ENCODE peak calls at places on chromosomes 4 and X, in four cellular contexts. H is fibroblast of pulmonary artery; O is BJ; G is CD8-positive, alpha-beta T cell. T is an unnamed sample.

GRCh38 chrX:109184506-109185139 is 297.3 kb downstream of the GUCY2F start:
- DNase-seq in H (no peak), O (no peak), G (no peak), T (no peak)

GRCh38 chrX:107712231-107713204 is 63.1 kb downstream of the TSC22D3 start:
- DNase-seq in H (peak), O (no peak), G (no peak), T (no peak)

GRCh38 chr4:36399762-36400353 is 118.4 kb downstream of the DTHD1 start:
- DNase-seq in H (peak), O (no peak), G (peak), T (peak)

GRCh38 chr4:128809477-128810330 is at the start of gene JADE1:
- DNase-seq in H (peak), O (peak), G (peak), T (peak)

GRCh38 chrX:118199997-118200396 is 83.4 kb upstream of the KLHL13 start:
- DNase-seq in H (no peak), O (no peak), G (no peak), T (no peak)

GRCh38 chr4:99784836-99785235 is 31.8 kb upstream of the DAPP1 start:
- DNase-seq in H (no peak), O (no peak), G (no peak), T (no peak)

GRCh38 chr4:48109413-48110263 is 24.4 kb downstream of the TXK start:
- DNase-seq in H (peak), O (no peak), G (no peak), T (peak)

GRCh38 chr4:170675568-170676262 is 586.0 kb upstream of the AADAT start:
- DNase-seq in H (peak), O (no peak), G (no peak), T (no peak)

GRCh38 chrX:150332023-150332422 is 31.1 kb upstream of the MAMLD1 start:
- DNase-seq in H (no peak), O (no peak), G (no peak), T (no peak)

GRCh38 chr4:40612831-40613230 is 16.8 kb downstream of the RBM47 start:
- DNase-seq in H (no peak), O (no peak), G (no peak), T (no peak)

GRCh38 chr4:183200453-183200852 is 101.4 kb downstream of the WWC2 start:
- DNase-seq in H (peak), O (peak), G (no peak), T (no peak)

GRCh38 chrX:110146521-110146920 is 143.6 kb downstream of the TMEM164 start:
- DNase-seq in H (peak), O (no peak), G (no peak), T (peak)

GRCh38 chrX:72347366-72347765 is 41.7 kb upstream of the CITED1 start:
- DNase-seq in H (peak), O (no peak), G (no peak), T (no peak)

GRCh38 chrX:119667111-119667928 is 25.6 kb downstream of the SEPTIN6 start:
- DNase-seq in H (peak), O (no peak), G (no peak), T (no peak)

GRCh38 chr4:81452452-81453011 is 19.2 kb downstream of the RASGEF1B start:
- DNase-seq in H (no peak), O (no peak), G (no peak), T (no peak)

GRCh38 chrX:51837451-51837850 is 56.0 kb upstream of the MAGED1 start:
- DNase-seq in H (no peak), O (no peak), G (no peak), T (no peak)

GRCh38 chr4:95548738-95549245 is at the start of gene UNC5C:
- DNase-seq in H (peak), O (no peak), G (no peak), T (no peak)

DNA sequence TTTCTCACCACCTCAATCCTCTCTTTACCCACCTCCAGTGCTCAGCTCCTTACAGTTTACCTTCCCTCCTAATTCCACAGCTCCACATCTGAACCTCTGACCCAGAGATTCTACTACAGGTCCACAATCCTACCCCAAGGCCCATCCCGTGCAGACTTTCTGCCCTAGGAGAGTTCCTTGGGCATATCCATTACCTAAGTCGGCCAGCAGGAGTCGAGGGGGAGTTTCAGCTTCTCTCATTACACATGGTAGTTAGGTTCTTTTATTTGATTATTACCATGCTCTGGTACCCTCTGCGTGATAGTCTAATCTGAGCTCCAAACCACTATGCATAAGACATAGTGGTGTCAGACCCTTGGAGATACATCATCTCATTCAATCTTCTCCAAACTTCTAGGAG is 117.9 kb downstream of the SH3RF1 start:
- DNase-seq in H (no peak), O (no peak), G (no peak), T (no peak)
- TF ChIP-seq CTCF in H (peak), O (no peak), G (no peak), T (no peak)

GRCh38 chr4:66193487-66193886 is 523.2 kb upstream of the EPHA5 start:
- DNase-seq in H (no peak), O (no peak), G (no peak), T (no peak)
- TF ChIP-seq CTCF in H (no peak), O (no peak), G (no peak), T (no peak)

GRCh38 chr4:113901994-113902787 is 77.3 kb downstream of the ARSJ start:
- DNase-seq in H (no peak), O (no peak), G (peak), T (no peak)
- TF ChIP-seq CTCF in H (no peak), O (no peak), G (peak), T (peak)

DNA sequence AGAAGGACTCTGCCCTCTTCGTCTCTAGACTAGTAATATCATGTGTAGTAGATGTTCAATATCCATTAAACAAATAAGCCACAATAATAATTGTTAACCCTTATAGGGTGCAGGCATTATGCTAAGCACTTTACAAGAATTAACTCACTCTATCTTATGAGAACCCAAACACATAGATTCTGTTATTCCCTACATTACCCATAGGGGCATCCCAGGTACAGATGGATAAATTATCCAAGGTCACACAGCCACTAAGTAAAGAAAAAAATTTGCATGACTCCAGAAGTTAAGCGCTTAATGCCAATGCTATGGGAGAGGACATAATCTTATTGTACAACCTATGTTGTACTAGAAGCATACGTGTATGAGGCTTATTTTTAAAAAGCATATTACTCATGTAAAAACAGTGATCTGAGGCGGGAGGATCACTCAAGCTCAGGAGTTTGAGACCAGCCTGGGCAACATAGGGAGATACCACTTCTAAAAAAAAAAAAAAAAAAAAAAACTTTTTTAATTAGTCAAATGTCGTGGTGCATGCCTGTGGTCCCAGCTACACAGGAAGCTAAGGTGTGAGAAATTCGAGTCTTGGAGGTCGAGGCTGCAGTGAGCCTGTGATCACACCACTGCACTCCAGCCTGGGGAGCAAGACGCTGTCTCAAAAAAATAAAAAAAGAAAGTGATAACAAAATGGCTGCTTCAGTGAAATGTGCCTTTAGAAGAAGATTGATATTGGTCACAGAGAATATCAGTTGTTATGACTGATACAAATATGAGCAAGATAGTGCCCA is 13.6 kb downstream of the LDB2 start:
- DNase-seq in H (no peak), O (no peak), G (no peak), T (no peak)
- TF ChIP-seq CTCF in H (no peak), O (no peak), G (no peak), T (no peak)

GRCh38 chr4:76449824-76450223 is 14.8 kb downstream of the SHROOM3 start:
- DNase-seq in H (peak), O (no peak), G (no peak), T (no peak)
- TF ChIP-seq CTCF in H (no peak), O (no peak), G (no peak), T (no peak)

DNA sequence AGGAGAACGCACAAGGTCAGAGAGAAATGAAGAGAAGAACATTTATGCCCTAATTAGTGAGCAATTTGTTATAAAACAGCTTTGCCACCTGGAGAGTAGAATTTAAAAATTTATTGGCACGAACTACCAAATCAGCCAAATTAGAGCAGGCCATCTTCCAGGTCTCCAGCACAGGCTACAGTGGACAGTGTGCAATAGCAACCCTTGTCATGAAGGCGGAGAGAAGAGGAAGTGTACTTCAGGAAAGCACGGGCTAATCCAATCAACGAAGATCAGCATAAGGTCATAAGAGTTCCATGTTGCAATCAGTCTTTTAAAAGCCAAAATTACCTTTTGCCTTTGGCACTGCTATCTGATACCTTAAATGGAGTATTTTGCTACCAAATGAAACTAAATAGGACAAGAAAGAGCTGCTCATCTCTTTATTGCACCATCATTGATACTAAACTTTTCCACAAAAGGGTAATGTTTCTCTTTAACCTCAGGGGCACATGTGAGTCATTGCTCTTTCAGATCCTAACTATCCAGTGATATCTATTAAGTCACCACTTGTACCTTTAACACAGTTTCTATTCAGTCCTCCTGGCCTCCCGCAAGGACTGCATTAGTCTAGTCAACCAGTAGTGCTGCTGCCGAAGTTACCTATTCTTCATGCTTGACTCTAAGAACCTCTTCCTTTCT is 19.9 kb downstream of the ANK2 start:
- DNase-seq in H (no peak), O (no peak), G (no peak), T (no peak)
- TF ChIP-seq CTCF in H (no peak), O (no peak), G (no peak), T (no peak)

GRCh38 chr4:7771541-7772507 is 167.8 kb downstream of the AFAP1 start:
- DNase-seq in H (no peak), O (no peak), G (no peak), T (peak)
- TF ChIP-seq CTCF in H (no peak), O (no peak), G (no peak), T (no peak)

GRCh38 chr4:16196482-16197393 is 29.5 kb downstream of the TAPT1 start:
- DNase-seq in H (peak), O (no peak), G (no peak), T (no peak)
- TF ChIP-seq CTCF in H (peak), O (peak), G (no peak), T (no peak)

GRCh38 chr4:143375326-143376073 is 38.8 kb downstream of the GAB1 start:
- DNase-seq in H (peak), O (no peak), G (no peak), T (no peak)
- TF ChIP-seq CTCF in H (peak), O (peak), G (no peak), T (peak)

DNA sequence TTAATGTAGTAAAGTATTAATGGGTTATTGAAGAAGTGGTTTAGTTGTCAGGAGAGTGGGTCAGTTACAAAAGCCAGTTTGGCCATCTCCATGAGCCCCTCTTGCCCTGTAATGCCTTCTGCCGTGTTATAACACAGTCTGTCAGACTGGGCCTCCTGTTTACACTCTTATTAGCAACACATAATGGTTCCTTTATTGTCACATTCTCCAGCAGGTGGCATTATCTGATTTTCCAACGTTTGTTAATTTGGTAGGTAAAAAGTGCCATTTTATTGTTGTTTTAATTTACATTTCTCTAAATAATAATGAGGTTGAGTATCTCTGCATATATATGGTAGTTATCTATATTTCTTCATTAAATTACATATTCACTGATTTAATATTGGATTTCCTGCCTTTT is 560.8 kb downstream of the FGF13 start:
- DNase-seq in H (no peak), O (no peak), G (no peak), T (peak)
- TF ChIP-seq CTCF in H (no peak), O (no peak), G (no peak), T (no peak)